ENCODE peak calls at places on chromosomes 5 and 9, in four cellular contexts. One of them, this sample, is unnamed.

GRCh38 chr5:61231813-61232212 is 69.5 kb upstream of the SMIM15 start:
- DNase-seq in HepG2: no peak
- DNase-seq in K562: no peak
- DNase-seq in GM12878: no peak
- DNase-seq in this sample: no peak

GRCh38 chr5:14082973-14083372 is 60.2 kb upstream of the TRIO start:
- DNase-seq in K562: no peak
- DNase-seq in GM12878: no peak
- DNase-seq in HepG2: no peak
- DNase-seq in this sample: no peak

GRCh38 chr9:94900222-94901018 is 173.9 kb downstream of the AOPEP start:
- DNase-seq in HepG2: no peak
- DNase-seq in K562: no peak
- DNase-seq in GM12878: no peak
- DNase-seq in this sample: no peak

GRCh38 chr5:132265336-132266030 is 8.0 kb downstream of the PDLIM4 start:
- DNase-seq in GM12878: no peak
- DNase-seq in HepG2: peak; percentile 23
- DNase-seq in K562: no peak
- DNase-seq in this sample: no peak

GRCh38 chr5:14870347-14871083 is 1.1 kb downstream of the ANKH start:
- DNase-seq in K562: no peak
- DNase-seq in HepG2: no peak
- DNase-seq in GM12878: no peak
- DNase-seq in this sample: no peak

GRCh38 chr5:135651156-135651555 is 72.4 kb upstream of the CXCL14 start:
- DNase-seq in K562: no peak
- DNase-seq in GM12878: no peak
- DNase-seq in HepG2: no peak
- DNase-seq in this sample: no peak

GRCh38 chr9:33924978-33925797 is 108.2 kb downstream of the UBE2R2 start:
- DNase-seq in K562: peak; percentile 50
- DNase-seq in GM12878: no peak
- DNase-seq in HepG2: peak; percentile 61
- DNase-seq in this sample: peak; percentile 69

GRCh38 chr5:38607930-38608545 is 51.6 kb upstream of the LIFR start:
- DNase-seq in HepG2: peak; percentile 6
- DNase-seq in GM12878: no peak
- DNase-seq in K562: peak; percentile 44
- DNase-seq in this sample: no peak

GRCh38 chr9:133848471-133848870 is 110.3 kb upstream of the SARDH start:
- DNase-seq in K562: no peak
- DNase-seq in HepG2: no peak
- DNase-seq in GM12878: no peak
- DNase-seq in this sample: no peak

GRCh38 chr5:68303038-68303738 is 87.6 kb downstream of the PIK3R1 start:
- DNase-seq in HepG2: no peak
- DNase-seq in K562: no peak
- DNase-seq in GM12878: peak; percentile 55
- DNase-seq in this sample: no peak

GRCh38 chr9:117491491-117491890 is 76.6 kb upstream of the ASTN2 start:
- DNase-seq in K562: no peak
- DNase-seq in GM12878: no peak
- DNase-seq in HepG2: peak; percentile 88
- DNase-seq in this sample: no peak

GRCh38 chr9:135029871-135030710 is 57.4 kb upstream of the OLFM1 start:
- DNase-seq in K562: no peak
- DNase-seq in GM12878: no peak
- DNase-seq in HepG2: no peak
- DNase-seq in this sample: no peak

GRCh38 chr5:3789519-3790193 is 194.0 kb downstream of the IRX1 start:
- DNase-seq in GM12878: no peak
- DNase-seq in HepG2: no peak
- DNase-seq in K562: no peak
- DNase-seq in this sample: peak; percentile 56

GRCh38 chr9:35996358-35996970 is 38.5 kb upstream of the OR2S2 start:
- DNase-seq in K562: no peak
- DNase-seq in GM12878: no peak
- DNase-seq in HepG2: no peak
- DNase-seq in this sample: no peak

GRCh38 chr9:129464972-129465833 is 155.7 kb downstream of the C9orf50 start:
- DNase-seq in K562: peak; percentile 45
- DNase-seq in GM12878: no peak
- DNase-seq in HepG2: no peak
- DNase-seq in this sample: no peak

GRCh38 chr9:93665566-93666278 is 89.3 kb downstream of the PHF2 start:
- DNase-seq in GM12878: no peak
- DNase-seq in K562: no peak
- DNase-seq in HepG2: no peak
- DNase-seq in this sample: peak; percentile 7

GRCh38 chr9:97997330-97998276 is 14.5 kb downstream of the ANP32B start:
- DNase-seq in GM12878: no peak
- DNase-seq in K562: no peak
- DNase-seq in HepG2: no peak
- DNase-seq in this sample: no peak

GRCh38 chr9:107386396-107386795 is 103.2 kb downstream of the KLF4 start:
- DNase-seq in HepG2: no peak
- DNase-seq in GM12878: no peak
- DNase-seq in K562: no peak
- DNase-seq in this sample: no peak

GRCh38 chr9:6150483-6150882 is 65.1 kb upstream of the IL33 start:
- DNase-seq in GM12878: no peak
- DNase-seq in HepG2: no peak
- DNase-seq in K562: no peak
- DNase-seq in this sample: no peak

DNA sequence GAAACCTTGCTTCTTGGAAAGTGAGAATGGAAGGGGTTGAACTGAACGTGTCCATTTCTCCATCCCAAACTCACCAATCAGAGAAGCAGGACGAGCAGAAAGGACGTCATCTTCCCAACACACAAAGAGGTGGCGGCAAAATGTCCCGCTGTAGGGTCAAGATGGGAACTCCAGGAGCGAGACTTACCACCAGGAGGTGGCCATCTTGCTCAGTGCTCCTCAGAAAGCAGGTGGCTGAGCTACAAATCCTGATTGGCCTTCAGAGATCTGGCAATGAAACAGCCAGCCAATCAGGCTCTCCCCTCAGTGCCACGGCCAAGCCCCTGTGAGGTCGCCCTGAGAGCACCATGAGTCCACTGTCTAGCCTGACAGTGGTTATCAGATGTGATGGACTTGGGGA is 259.0 kb downstream of the NDUFS4 start:
- DNase-seq in GM12878: no peak
- DNase-seq in K562: peak; percentile 54
- DNase-seq in HepG2: no peak
- DNase-seq in this sample: no peak
- TF ChIP-seq CREM in GM12878: no peak
- TF ChIP-seq CREM in K562: no peak
- TF ChIP-seq CREM in HepG2: no peak
- TF ChIP-seq CREM in this sample: no peak

GRCh38 chr9:16384993-16385392 is 485.5 kb downstream of the BNC2 start:
- DNase-seq in GM12878: no peak
- DNase-seq in K562: no peak
- DNase-seq in HepG2: no peak
- DNase-seq in this sample: no peak

GRCh38 chr9:16386579-16387077 is 483.8 kb downstream of the BNC2 start:
- DNase-seq in GM12878: no peak
- DNase-seq in HepG2: no peak
- DNase-seq in K562: no peak
- DNase-seq in this sample: no peak

GRCh38 chr9:16387382-16387781 is 483.1 kb downstream of the BNC2 start:
- DNase-seq in GM12878: no peak
- DNase-seq in HepG2: no peak
- DNase-seq in K562: no peak
- DNase-seq in this sample: no peak

GRCh38 chr9:16385590-16386578 is 484.6 kb downstream of the BNC2 start:
- DNase-seq in K562: no peak
- DNase-seq in GM12878: no peak
- DNase-seq in HepG2: no peak
- DNase-seq in this sample: no peak
- TF ChIP-seq MAX in K562: no peak
- TF ChIP-seq MAX in GM12878: no peak
- TF ChIP-seq MAX in HepG2: no peak
- TF ChIP-seq MAX in this sample: no peak

GRCh38 chr5:55407059-55407684 is 99.4 kb downstream of the MTREX start:
- DNase-seq in HepG2: peak; percentile 27
- DNase-seq in GM12878: no peak
- DNase-seq in K562: peak; percentile 20
- DNase-seq in this sample: no peak
- TF ChIP-seq ETV6 in HepG2: no peak
- TF ChIP-seq ETV6 in GM12878: no peak
- TF ChIP-seq ETV6 in K562: no peak
- TF ChIP-seq ETV6 in this sample: no peak

DNA sequence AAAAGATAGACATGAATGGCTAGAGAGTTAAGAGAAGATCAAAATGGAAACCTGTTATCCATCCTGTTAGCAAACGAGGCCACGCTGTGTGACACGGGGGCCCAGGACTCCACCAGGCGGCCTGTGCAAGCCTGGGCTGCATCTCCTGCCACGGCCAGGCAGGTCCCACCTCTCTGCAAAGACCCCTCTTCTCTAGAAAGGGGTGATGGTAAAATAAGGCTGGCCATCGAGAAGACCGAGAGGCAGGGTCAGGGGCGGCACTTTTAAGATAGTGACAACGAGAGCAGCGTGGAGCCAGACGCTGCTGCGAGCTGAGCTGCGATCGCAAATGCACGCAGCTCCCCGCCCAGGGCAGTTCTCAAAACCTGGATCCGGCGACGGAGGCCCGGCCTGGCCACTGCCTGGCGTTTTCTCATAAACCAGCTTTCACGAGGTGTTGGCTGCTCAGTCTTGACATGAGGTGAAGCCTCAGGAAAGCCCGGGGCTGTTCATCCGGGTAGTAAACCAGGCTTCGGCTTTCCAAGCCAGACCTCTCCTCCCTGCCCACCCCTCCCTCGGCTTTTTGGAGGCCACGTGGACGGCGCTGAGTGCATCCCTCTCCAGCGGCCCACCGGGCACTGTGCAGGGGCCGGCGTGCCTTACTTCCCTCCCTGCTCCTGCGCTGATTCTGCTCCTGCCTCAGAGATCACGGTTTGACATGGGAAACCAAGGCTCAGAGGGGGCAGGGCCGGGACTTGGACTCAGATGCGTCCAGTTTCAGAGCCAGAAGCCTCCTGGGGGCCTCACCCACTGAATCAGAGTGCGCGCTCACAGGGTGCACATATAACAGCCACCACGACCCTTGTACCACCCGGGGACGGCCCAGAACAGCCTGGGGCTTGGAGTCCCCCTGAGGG is 151.6 kb upstream of the PHYKPL start:
- DNase-seq in K562: no peak
- DNase-seq in GM12878: no peak
- DNase-seq in HepG2: no peak
- DNase-seq in this sample: peak; percentile 40
- TF ChIP-seq CREM in K562: no peak
- TF ChIP-seq CREM in GM12878: no peak
- TF ChIP-seq CREM in HepG2: no peak
- TF ChIP-seq CREM in this sample: no peak

GRCh38 chr5:83718195-83718825 is 2.3 kb downstream of the HAPLN1 start:
- DNase-seq in GM12878: no peak
- DNase-seq in K562: peak; percentile 59
- DNase-seq in HepG2: peak; percentile 70
- DNase-seq in this sample: peak; percentile 40
- TF ChIP-seq MAX in GM12878: no peak
- TF ChIP-seq MAX in K562: no peak
- TF ChIP-seq MAX in HepG2: no peak
- TF ChIP-seq MAX in this sample: no peak

DNA sequence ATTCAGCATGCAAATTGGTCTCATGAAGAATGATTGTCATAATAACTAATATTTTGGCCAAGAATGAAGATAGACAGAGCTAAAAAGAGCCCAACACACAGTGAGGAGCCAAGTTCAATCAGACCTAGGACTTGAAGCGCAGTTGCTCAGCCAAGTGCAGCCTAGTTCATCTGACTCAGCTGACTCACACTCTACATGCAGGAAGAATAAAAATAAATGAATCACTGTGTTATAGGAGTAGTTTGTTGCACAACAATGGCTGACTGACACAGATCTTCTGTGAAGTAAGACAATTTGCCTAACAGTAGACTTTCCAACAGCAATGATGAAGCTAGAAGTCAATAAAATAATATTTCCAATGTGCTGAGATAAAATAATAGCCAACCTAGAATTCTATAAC is 261.5 kb downstream of the CEMIP2 start:
- DNase-seq in K562: no peak
- DNase-seq in HepG2: no peak
- DNase-seq in GM12878: no peak
- DNase-seq in this sample: no peak
- TF ChIP-seq ETV6 in K562: no peak
- TF ChIP-seq ETV6 in HepG2: no peak
- TF ChIP-seq ETV6 in GM12878: no peak
- TF ChIP-seq ETV6 in this sample: no peak

GRCh38 chr5:30540150-30540549 is 653.3 kb upstream of the CDH6 start:
- DNase-seq in HepG2: no peak
- DNase-seq in K562: no peak
- DNase-seq in GM12878: no peak
- DNase-seq in this sample: no peak

GRCh38 chr5:30539004-30539634 is 654.4 kb upstream of the CDH6 start:
- DNase-seq in HepG2: no peak
- DNase-seq in K562: no peak
- DNase-seq in GM12878: no peak
- DNase-seq in this sample: peak; percentile 24
- TF ChIP-seq CREM in HepG2: no peak
- TF ChIP-seq CREM in K562: no peak
- TF ChIP-seq CREM in GM12878: no peak
- TF ChIP-seq CREM in this sample: no peak

This sample was measured in WTC11.